ENCODE peak calls at places on chromosomes 1 and 21, in four cellular contexts. One of them, this sample, is unnamed.
A peak's percentile ranks its signal among the peaks of the same experiment; 100 is the strongest.

GRCh38 chr1:211469938-211470529 is 21.9 kb downstream of the RD3 start:
- DNase-seq in RCC 7860: peak; percentile 46
- DNase-seq in C1 segment of cervical spinal cord: peak; percentile 26
- DNase-seq in ecto neural progenitor cell: peak; percentile 90
- DNase-seq in this sample: peak; percentile 5

GRCh38 chr1:64929221-64929620 is 37.1 kb downstream of the JAK1 start:
- DNase-seq in C1 segment of cervical spinal cord: no peak
- DNase-seq in RCC 7860: no peak
- DNase-seq in ecto neural progenitor cell: no peak
- DNase-seq in this sample: no peak

GRCh38 chr21:41397416-41397815 is 28.6 kb upstream of the MX1 start:
- DNase-seq in ecto neural progenitor cell: no peak
- DNase-seq in C1 segment of cervical spinal cord: no peak
- DNase-seq in RCC 7860: no peak
- DNase-seq in this sample: no peak

GRCh38 chr1:72442251-72442650 is 159.9 kb upstream of the NEGR1 start:
- DNase-seq in ecto neural progenitor cell: no peak
- DNase-seq in C1 segment of cervical spinal cord: no peak
- DNase-seq in RCC 7860: no peak
- DNase-seq in this sample: no peak

GRCh38 chr1:17475729-17476128 is 36.3 kb upstream of the RCC2 start:
- DNase-seq in ecto neural progenitor cell: no peak
- DNase-seq in RCC 7860: peak; percentile 66
- DNase-seq in C1 segment of cervical spinal cord: no peak
- DNase-seq in this sample: no peak

GRCh38 chr1:201430790-201431189 is 9.3 kb upstream of the TNNI1 start:
- DNase-seq in C1 segment of cervical spinal cord: no peak
- DNase-seq in ecto neural progenitor cell: no peak
- DNase-seq in RCC 7860: no peak
- DNase-seq in this sample: no peak

GRCh38 chr1:17567582-17567981 is 28.1 kb downstream of the ARHGEF10L start:
- DNase-seq in C1 segment of cervical spinal cord: no peak
- DNase-seq in ecto neural progenitor cell: no peak
- DNase-seq in RCC 7860: no peak
- DNase-seq in this sample: no peak

GRCh38 chr1:78143152-78143551 is 97.4 kb downstream of the GIPC2 start:
- DNase-seq in C1 segment of cervical spinal cord: no peak
- DNase-seq in ecto neural progenitor cell: no peak
- DNase-seq in RCC 7860: peak; percentile 29
- DNase-seq in this sample: no peak